ENCODE peak calls at places on chromosomes 5 and 9, in eight cellular contexts. One of them, this sample, is unnamed.
A peak's percentile ranks its signal among the peaks of the same experiment; 100 is the strongest.

GRCh38 chr5:141359790-141360426 is at the start of gene PCDHGB2:
- DNase-seq in mucosa of descending colon: no peak
- DNase-seq in T-cell: no peak
- DNase-seq in aorta: no peak
- DNase-seq in dermis blood vessel endothelial cell: peak; percentile 70
- DNase-seq in natural killer cell: no peak
- DNase-seq in bronchial epithelial cell: peak; percentile 25
- DNase-seq in HCT116: peak; percentile 40
- DNase-seq in this sample: peak; percentile 41

GRCh38 chr9:105187781-105188180 is 56.7 kb upstream of the SLC44A1 start:
- DNase-seq in mucosa of descending colon: no peak
- DNase-seq in T-cell: no peak
- DNase-seq in aorta: no peak
- DNase-seq in dermis blood vessel endothelial cell: peak; percentile 27
- DNase-seq in natural killer cell: no peak
- DNase-seq in bronchial epithelial cell: peak; percentile 89
- DNase-seq in HCT116: no peak
- DNase-seq in this sample: no peak

GRCh38 chr9:35856206-35856605 is 14.0 kb downstream of the OR13J1 start:
- DNase-seq in mucosa of descending colon: no peak
- DNase-seq in T-cell: no peak
- DNase-seq in aorta: no peak
- DNase-seq in dermis blood vessel endothelial cell: no peak
- DNase-seq in natural killer cell: peak; percentile 10
- DNase-seq in bronchial epithelial cell: no peak
- DNase-seq in HCT116: no peak
- DNase-seq in this sample: no peak

GRCh38 chr5:150642567-150642927 is 2.1 kb downstream of the SYNPO start:
- DNase-seq in mucosa of descending colon: peak; percentile 53
- DNase-seq in T-cell: no peak
- DNase-seq in aorta: peak; percentile 90
- DNase-seq in dermis blood vessel endothelial cell: peak; percentile 91
- DNase-seq in natural killer cell: no peak
- DNase-seq in bronchial epithelial cell: peak; percentile 87
- DNase-seq in HCT116: peak; percentile 38
- DNase-seq in this sample: no peak

GRCh38 chr5:98433673-98434072 is 339.8 kb upstream of the RGMB start:
- DNase-seq in mucosa of descending colon: no peak
- DNase-seq in T-cell: no peak
- DNase-seq in aorta: no peak
- DNase-seq in dermis blood vessel endothelial cell: no peak
- DNase-seq in natural killer cell: no peak
- DNase-seq in bronchial epithelial cell: peak; percentile 77
- DNase-seq in HCT116: no peak
- DNase-seq in this sample: no peak

GRCh38 chr5:140076788-140077187 is 33.7 kb upstream of the NRG2 start:
- DNase-seq in mucosa of descending colon: no peak
- DNase-seq in T-cell: no peak
- DNase-seq in aorta: no peak
- DNase-seq in dermis blood vessel endothelial cell: no peak
- DNase-seq in natural killer cell: no peak
- DNase-seq in bronchial epithelial cell: no peak
- DNase-seq in HCT116: no peak
- DNase-seq in this sample: no peak

GRCh38 chr9:16202913-16203734 is 650.3 kb downstream of the CCDC171 start:
- DNase-seq in mucosa of descending colon: no peak
- DNase-seq in T-cell: no peak
- DNase-seq in aorta: no peak
- DNase-seq in dermis blood vessel endothelial cell: peak; percentile 51
- DNase-seq in natural killer cell: no peak
- DNase-seq in bronchial epithelial cell: peak; percentile 73
- DNase-seq in HCT116: no peak
- DNase-seq in this sample: no peak

GRCh38 chr9:38178282-38178681 is 109.3 kb upstream of the SHB start:
- DNase-seq in mucosa of descending colon: no peak
- DNase-seq in T-cell: no peak
- DNase-seq in aorta: no peak
- DNase-seq in dermis blood vessel endothelial cell: peak; percentile 37
- DNase-seq in natural killer cell: no peak
- DNase-seq in bronchial epithelial cell: peak; percentile 91
- DNase-seq in HCT116: peak; percentile 24
- DNase-seq in this sample: no peak

GRCh38 chr9:81979196-81979595 is 9.4 kb upstream of the SPATA31D1 start:
- DNase-seq in mucosa of descending colon: no peak
- DNase-seq in T-cell: no peak
- DNase-seq in aorta: no peak
- DNase-seq in dermis blood vessel endothelial cell: no peak
- DNase-seq in natural killer cell: no peak
- DNase-seq in bronchial epithelial cell: no peak
- DNase-seq in HCT116: no peak
- DNase-seq in this sample: no peak

GRCh38 chr5:1429066-1429465 is 16.2 kb downstream of the SLC6A3 start:
- DNase-seq in mucosa of descending colon: no peak
- DNase-seq in T-cell: no peak
- DNase-seq in aorta: peak; percentile 13
- DNase-seq in dermis blood vessel endothelial cell: no peak
- DNase-seq in natural killer cell: no peak
- DNase-seq in bronchial epithelial cell: no peak
- DNase-seq in HCT116: no peak
- DNase-seq in this sample: no peak

This sample was measured in GM06990.